ENCODE peak calls at places on chromosome 14, in ten cellular contexts. One of them, this sample, is unnamed.

GRCh38 chr14:75906680-75907280 is 75.0 kb downstream of the TGFB3 start:
- DNase-seq in nucleus accumbens: no peak
- DNase-seq in stimulated activated CD8-positive, alpha-beta memory T cell treated with anti-CD3 and anti-CD28 coated beads, Interleukin-12 subunit alpha, Interleukin-12 subunit beta, amount 100 ng/mL, for 1 hour: peak; percentile 57
- DNase-seq in LHCN-M2: peak; percentile 56
- DNase-seq in T-helper 2 cell: peak; percentile 35
- DNase-seq in cardiac muscle cell: peak; percentile 85
- DNase-seq in omental fat pad: peak; percentile 87
- DNase-seq in psoas muscle: peak; percentile 35
- DNase-seq in left ventricle myocardium inferior: no peak
- DNase-seq in substantia nigra: peak; percentile 76
- DNase-seq in this sample: peak; percentile 46

GRCh38 chr14:75176142-75176820 is at the start of gene TMED10:
- DNase-seq in nucleus accumbens: peak; percentile 75
- DNase-seq in left ventricle myocardium inferior: peak; percentile 88
- DNase-seq in substantia nigra: peak; percentile 89
- DNase-seq in psoas muscle: peak; percentile 89
- DNase-seq in omental fat pad: peak; percentile 71
- DNase-seq in T-helper 2 cell: peak; percentile 82
- DNase-seq in cardiac muscle cell: peak; percentile 95
- DNase-seq in LHCN-M2: peak; percentile 86
- DNase-seq in stimulated activated CD8-positive, alpha-beta memory T cell treated with anti-CD3 and anti-CD28 coated beads, Interleukin-12 subunit alpha, Interleukin-12 subunit beta, amount 100 ng/mL, for 1 hour: peak; percentile 87
- DNase-seq in this sample: peak; percentile 63

GRCh38 chr14:72646861-72647528 is 246.9 kb downstream of the DPF3 start:
- DNase-seq in stimulated activated CD8-positive, alpha-beta memory T cell treated with anti-CD3 and anti-CD28 coated beads, Interleukin-12 subunit alpha, Interleukin-12 subunit beta, amount 100 ng/mL, for 1 hour: no peak
- DNase-seq in T-helper 2 cell: no peak
- DNase-seq in omental fat pad: no peak
- DNase-seq in substantia nigra: no peak
- DNase-seq in nucleus accumbens: no peak
- DNase-seq in left ventricle myocardium inferior: no peak
- DNase-seq in LHCN-M2: no peak
- DNase-seq in cardiac muscle cell: no peak
- DNase-seq in psoas muscle: no peak
- DNase-seq in this sample: no peak

GRCh38 chr14:61330511-61330910 is 9.1 kb downstream of the PRKCH start:
- DNase-seq in T-helper 2 cell: no peak
- DNase-seq in omental fat pad: no peak
- DNase-seq in stimulated activated CD8-positive, alpha-beta memory T cell treated with anti-CD3 and anti-CD28 coated beads, Interleukin-12 subunit alpha, Interleukin-12 subunit beta, amount 100 ng/mL, for 1 hour: no peak
- DNase-seq in LHCN-M2: no peak
- DNase-seq in left ventricle myocardium inferior: no peak
- DNase-seq in nucleus accumbens: no peak
- DNase-seq in cardiac muscle cell: no peak
- DNase-seq in substantia nigra: no peak
- DNase-seq in psoas muscle: no peak
- DNase-seq in this sample: no peak

GRCh38 chr14:100883789-100884101 is 19.8 kb downstream of the RTL1 start:
- DNase-seq in stimulated activated CD8-positive, alpha-beta memory T cell treated with anti-CD3 and anti-CD28 coated beads, Interleukin-12 subunit alpha, Interleukin-12 subunit beta, amount 100 ng/mL, for 1 hour: no peak
- DNase-seq in psoas muscle: no peak
- DNase-seq in nucleus accumbens: no peak
- DNase-seq in cardiac muscle cell: no peak
- DNase-seq in omental fat pad: no peak
- DNase-seq in T-helper 2 cell: no peak
- DNase-seq in left ventricle myocardium inferior: no peak
- DNase-seq in substantia nigra: no peak
- DNase-seq in LHCN-M2: no peak
- DNase-seq in this sample: no peak

GRCh38 chr14:91945776-91946305 is 1.7 kb downstream of the FBLN5 start:
- DNase-seq in T-helper 2 cell: no peak
- DNase-seq in substantia nigra: no peak
- DNase-seq in LHCN-M2: no peak
- DNase-seq in psoas muscle: no peak
- DNase-seq in nucleus accumbens: no peak
- DNase-seq in omental fat pad: no peak
- DNase-seq in cardiac muscle cell: no peak
- DNase-seq in stimulated activated CD8-positive, alpha-beta memory T cell treated with anti-CD3 and anti-CD28 coated beads, Interleukin-12 subunit alpha, Interleukin-12 subunit beta, amount 100 ng/mL, for 1 hour: no peak
- DNase-seq in left ventricle myocardium inferior: no peak
- DNase-seq in this sample: no peak

GRCh38 chr14:89702151-89702936 is 252.2 kb downstream of the EFCAB11 start:
- DNase-seq in LHCN-M2: peak; percentile 13
- DNase-seq in left ventricle myocardium inferior: peak; percentile 54
- DNase-seq in omental fat pad: no peak
- DNase-seq in stimulated activated CD8-positive, alpha-beta memory T cell treated with anti-CD3 and anti-CD28 coated beads, Interleukin-12 subunit alpha, Interleukin-12 subunit beta, amount 100 ng/mL, for 1 hour: no peak
- DNase-seq in nucleus accumbens: no peak
- DNase-seq in T-helper 2 cell: no peak
- DNase-seq in cardiac muscle cell: peak; percentile 4
- DNase-seq in psoas muscle: peak; percentile 36
- DNase-seq in substantia nigra: peak; percentile 22
- DNase-seq in this sample: no peak

GRCh38 chr14:47948981-47949380 is 273.6 kb upstream of the MDGA2 start:
- DNase-seq in substantia nigra: no peak
- DNase-seq in stimulated activated CD8-positive, alpha-beta memory T cell treated with anti-CD3 and anti-CD28 coated beads, Interleukin-12 subunit alpha, Interleukin-12 subunit beta, amount 100 ng/mL, for 1 hour: no peak
- DNase-seq in psoas muscle: no peak
- DNase-seq in nucleus accumbens: no peak
- DNase-seq in LHCN-M2: no peak
- DNase-seq in omental fat pad: no peak
- DNase-seq in T-helper 2 cell: no peak
- DNase-seq in left ventricle myocardium inferior: no peak
- DNase-seq in cardiac muscle cell: no peak
- DNase-seq in this sample: no peak

GRCh38 chr14:68141531-68142088 is 322.0 kb downstream of the RAD51B start:
- DNase-seq in omental fat pad: no peak
- DNase-seq in psoas muscle: no peak
- DNase-seq in T-helper 2 cell: no peak
- DNase-seq in cardiac muscle cell: no peak
- DNase-seq in LHCN-M2: peak; percentile 69
- DNase-seq in substantia nigra: no peak
- DNase-seq in left ventricle myocardium inferior: no peak
- DNase-seq in nucleus accumbens: no peak
- DNase-seq in stimulated activated CD8-positive, alpha-beta memory T cell treated with anti-CD3 and anti-CD28 coated beads, Interleukin-12 subunit alpha, Interleukin-12 subunit beta, amount 100 ng/mL, for 1 hour: no peak
- DNase-seq in this sample: peak; percentile 62

GRCh38 chr14:74658535-74659130 is 46.6 kb upstream of the LTBP2 start:
- DNase-seq in psoas muscle: no peak
- DNase-seq in stimulated activated CD8-positive, alpha-beta memory T cell treated with anti-CD3 and anti-CD28 coated beads, Interleukin-12 subunit alpha, Interleukin-12 subunit beta, amount 100 ng/mL, for 1 hour: no peak
- DNase-seq in cardiac muscle cell: no peak
- DNase-seq in LHCN-M2: peak; percentile 67
- DNase-seq in left ventricle myocardium inferior: no peak
- DNase-seq in T-helper 2 cell: no peak
- DNase-seq in omental fat pad: no peak
- DNase-seq in nucleus accumbens: no peak
- DNase-seq in substantia nigra: no peak
- DNase-seq in this sample: no peak

GRCh38 chr14:69270795-69271708 is 11.1 kb downstream of the GALNT16 start:
- DNase-seq in substantia nigra: no peak
- DNase-seq in T-helper 2 cell: no peak
- DNase-seq in psoas muscle: no peak
- DNase-seq in nucleus accumbens: no peak
- DNase-seq in stimulated activated CD8-positive, alpha-beta memory T cell treated with anti-CD3 and anti-CD28 coated beads, Interleukin-12 subunit alpha, Interleukin-12 subunit beta, amount 100 ng/mL, for 1 hour: no peak
- DNase-seq in omental fat pad: no peak
- DNase-seq in left ventricle myocardium inferior: peak; percentile 37
- DNase-seq in LHCN-M2: peak; percentile 75
- DNase-seq in cardiac muscle cell: no peak
- DNase-seq in this sample: no peak

GRCh38 chr14:34465069-34465859 is 3.2 kb upstream of the SPTSSA start:
- DNase-seq in stimulated activated CD8-positive, alpha-beta memory T cell treated with anti-CD3 and anti-CD28 coated beads, Interleukin-12 subunit alpha, Interleukin-12 subunit beta, amount 100 ng/mL, for 1 hour: no peak
- DNase-seq in T-helper 2 cell: no peak
- DNase-seq in omental fat pad: no peak
- DNase-seq in left ventricle myocardium inferior: no peak
- DNase-seq in nucleus accumbens: no peak
- DNase-seq in cardiac muscle cell: no peak
- DNase-seq in LHCN-M2: peak; percentile 61
- DNase-seq in psoas muscle: no peak
- DNase-seq in substantia nigra: no peak
- DNase-seq in this sample: no peak

GRCh38 chr14:100299238-100299560 is 7.0 kb downstream of the SLC25A29 start:
- DNase-seq in cardiac muscle cell: no peak
- DNase-seq in nucleus accumbens: no peak
- DNase-seq in T-helper 2 cell: no peak
- DNase-seq in stimulated activated CD8-positive, alpha-beta memory T cell treated with anti-CD3 and anti-CD28 coated beads, Interleukin-12 subunit alpha, Interleukin-12 subunit beta, amount 100 ng/mL, for 1 hour: no peak
- DNase-seq in LHCN-M2: no peak
- DNase-seq in omental fat pad: no peak
- DNase-seq in left ventricle myocardium inferior: peak; percentile 8
- DNase-seq in psoas muscle: no peak
- DNase-seq in substantia nigra: no peak
- DNase-seq in this sample: no peak

GRCh38 chr14:93100098-93100497 is 15.6 kb downstream of the ITPK1 start:
- DNase-seq in omental fat pad: no peak
- DNase-seq in substantia nigra: no peak
- DNase-seq in T-helper 2 cell: no peak
- DNase-seq in psoas muscle: no peak
- DNase-seq in stimulated activated CD8-positive, alpha-beta memory T cell treated with anti-CD3 and anti-CD28 coated beads, Interleukin-12 subunit alpha, Interleukin-12 subunit beta, amount 100 ng/mL, for 1 hour: no peak
- DNase-seq in cardiac muscle cell: no peak
- DNase-seq in LHCN-M2: no peak
- DNase-seq in left ventricle myocardium inferior: no peak
- DNase-seq in nucleus accumbens: no peak
- DNase-seq in this sample: no peak

GRCh38 chr14:55309761-55310365 is 38.6 kb downstream of the FBXO34 start:
- DNase-seq in psoas muscle: no peak
- DNase-seq in left ventricle myocardium inferior: no peak
- DNase-seq in omental fat pad: no peak
- DNase-seq in LHCN-M2: no peak
- DNase-seq in cardiac muscle cell: no peak
- DNase-seq in T-helper 2 cell: no peak
- DNase-seq in nucleus accumbens: no peak
- DNase-seq in substantia nigra: no peak
- DNase-seq in stimulated activated CD8-positive, alpha-beta memory T cell treated with anti-CD3 and anti-CD28 coated beads, Interleukin-12 subunit alpha, Interleukin-12 subunit beta, amount 100 ng/mL, for 1 hour: no peak
- DNase-seq in this sample: no peak

GRCh38 chr14:95530461-95531170 is 4.2 kb upstream of the GLRX5 start:
- DNase-seq in substantia nigra: no peak
- DNase-seq in omental fat pad: no peak
- DNase-seq in T-helper 2 cell: no peak
- DNase-seq in psoas muscle: no peak
- DNase-seq in stimulated activated CD8-positive, alpha-beta memory T cell treated with anti-CD3 and anti-CD28 coated beads, Interleukin-12 subunit alpha, Interleukin-12 subunit beta, amount 100 ng/mL, for 1 hour: no peak
- DNase-seq in cardiac muscle cell: no peak
- DNase-seq in LHCN-M2: no peak
- DNase-seq in left ventricle myocardium inferior: no peak
- DNase-seq in nucleus accumbens: no peak
- DNase-seq in this sample: no peak

GRCh38 chr14:79483472-79483871 is 727.8 kb downstream of the DIO2 start:
- DNase-seq in omental fat pad: no peak
- DNase-seq in stimulated activated CD8-positive, alpha-beta memory T cell treated with anti-CD3 and anti-CD28 coated beads, Interleukin-12 subunit alpha, Interleukin-12 subunit beta, amount 100 ng/mL, for 1 hour: no peak
- DNase-seq in LHCN-M2: peak; percentile 69
- DNase-seq in T-helper 2 cell: no peak
- DNase-seq in nucleus accumbens: no peak
- DNase-seq in substantia nigra: no peak
- DNase-seq in left ventricle myocardium inferior: no peak
- DNase-seq in cardiac muscle cell: no peak
- DNase-seq in psoas muscle: no peak
- DNase-seq in this sample: no peak

GRCh38 chr14:103546651-103547454 is 15.6 kb downstream of the BAG5 start:
- DNase-seq in psoas muscle: peak; percentile 79
- DNase-seq in omental fat pad: no peak
- DNase-seq in nucleus accumbens: peak; percentile 41
- DNase-seq in T-helper 2 cell: peak; percentile 69
- DNase-seq in LHCN-M2: peak; percentile 48
- DNase-seq in cardiac muscle cell: peak; percentile 69
- DNase-seq in left ventricle myocardium inferior: peak; percentile 72
- DNase-seq in substantia nigra: peak; percentile 83
- DNase-seq in stimulated activated CD8-positive, alpha-beta memory T cell treated with anti-CD3 and anti-CD28 coated beads, Interleukin-12 subunit alpha, Interleukin-12 subunit beta, amount 100 ng/mL, for 1 hour: peak; percentile 66
- DNase-seq in this sample: no peak

GRCh38 chr14:63725786-63726185 is 2.1 kb downstream of the SGPP1 start:
- DNase-seq in omental fat pad: no peak
- DNase-seq in stimulated activated CD8-positive, alpha-beta memory T cell treated with anti-CD3 and anti-CD28 coated beads, Interleukin-12 subunit alpha, Interleukin-12 subunit beta, amount 100 ng/mL, for 1 hour: no peak
- DNase-seq in T-helper 2 cell: no peak
- DNase-seq in cardiac muscle cell: no peak
- DNase-seq in psoas muscle: no peak
- DNase-seq in LHCN-M2: no peak
- DNase-seq in left ventricle myocardium inferior: no peak
- DNase-seq in substantia nigra: no peak
- DNase-seq in nucleus accumbens: no peak
- DNase-seq in this sample: no peak

GRCh38 chr14:51201890-51202289 is 38.2 kb upstream of the TMX1 start:
- DNase-seq in T-helper 2 cell: no peak
- DNase-seq in left ventricle myocardium inferior: no peak
- DNase-seq in cardiac muscle cell: no peak
- DNase-seq in LHCN-M2: no peak
- DNase-seq in psoas muscle: no peak
- DNase-seq in omental fat pad: no peak
- DNase-seq in nucleus accumbens: no peak
- DNase-seq in stimulated activated CD8-positive, alpha-beta memory T cell treated with anti-CD3 and anti-CD28 coated beads, Interleukin-12 subunit alpha, Interleukin-12 subunit beta, amount 100 ng/mL, for 1 hour: no peak
- DNase-seq in substantia nigra: no peak
- DNase-seq in this sample: no peak

GRCh38 chr14:75905505-75905904 is 76.3 kb downstream of the TGFB3 start:
- DNase-seq in stimulated activated CD8-positive, alpha-beta memory T cell treated with anti-CD3 and anti-CD28 coated beads, Interleukin-12 subunit alpha, Interleukin-12 subunit beta, amount 100 ng/mL, for 1 hour: no peak
- DNase-seq in T-helper 2 cell: no peak
- DNase-seq in LHCN-M2: peak; percentile 25
- DNase-seq in omental fat pad: no peak
- DNase-seq in nucleus accumbens: no peak
- DNase-seq in substantia nigra: peak; percentile 15
- DNase-seq in cardiac muscle cell: peak; percentile 72
- DNase-seq in left ventricle myocardium inferior: peak; percentile 53
- DNase-seq in psoas muscle: peak; percentile 41
- DNase-seq in this sample: no peak

GRCh38 chr14:55523321-55523720 is 56.7 kb upstream of the KTN1 start:
- DNase-seq in left ventricle myocardium inferior: no peak
- DNase-seq in substantia nigra: no peak
- DNase-seq in psoas muscle: no peak
- DNase-seq in T-helper 2 cell: no peak
- DNase-seq in stimulated activated CD8-positive, alpha-beta memory T cell treated with anti-CD3 and anti-CD28 coated beads, Interleukin-12 subunit alpha, Interleukin-12 subunit beta, amount 100 ng/mL, for 1 hour: no peak
- DNase-seq in omental fat pad: no peak
- DNase-seq in LHCN-M2: no peak
- DNase-seq in nucleus accumbens: no peak
- DNase-seq in cardiac muscle cell: no peak
- DNase-seq in this sample: no peak

GRCh38 chr14:75605916-75606315 is 27.5 kb downstream of the FLVCR2 start:
- DNase-seq in left ventricle myocardium inferior: no peak
- DNase-seq in substantia nigra: no peak
- DNase-seq in T-helper 2 cell: no peak
- DNase-seq in LHCN-M2: no peak
- DNase-seq in psoas muscle: no peak
- DNase-seq in cardiac muscle cell: no peak
- DNase-seq in stimulated activated CD8-positive, alpha-beta memory T cell treated with anti-CD3 and anti-CD28 coated beads, Interleukin-12 subunit alpha, Interleukin-12 subunit beta, amount 100 ng/mL, for 1 hour: no peak
- DNase-seq in omental fat pad: no peak
- DNase-seq in nucleus accumbens: no peak
- DNase-seq in this sample: no peak

GRCh38 chr14:23449314-23449713 is 13.9 kb upstream of the MYH7 start:
- DNase-seq in substantia nigra: no peak
- DNase-seq in nucleus accumbens: no peak
- DNase-seq in T-helper 2 cell: no peak
- DNase-seq in left ventricle myocardium inferior: no peak
- DNase-seq in LHCN-M2: no peak
- DNase-seq in psoas muscle: no peak
- DNase-seq in stimulated activated CD8-positive, alpha-beta memory T cell treated with anti-CD3 and anti-CD28 coated beads, Interleukin-12 subunit alpha, Interleukin-12 subunit beta, amount 100 ng/mL, for 1 hour: no peak
- DNase-seq in omental fat pad: no peak
- DNase-seq in cardiac muscle cell: no peak
- DNase-seq in this sample: no peak

GRCh38 chr14:22848391-22849164 is 12.2 kb downstream of the MMP14 start:
- DNase-seq in nucleus accumbens: no peak
- DNase-seq in omental fat pad: no peak
- DNase-seq in substantia nigra: peak; percentile 3
- DNase-seq in psoas muscle: peak; percentile 85
- DNase-seq in cardiac muscle cell: no peak
- DNase-seq in left ventricle myocardium inferior: peak; percentile 66
- DNase-seq in LHCN-M2: peak; percentile 90
- DNase-seq in T-helper 2 cell: no peak
- DNase-seq in stimulated activated CD8-positive, alpha-beta memory T cell treated with anti-CD3 and anti-CD28 coated beads, Interleukin-12 subunit alpha, Interleukin-12 subunit beta, amount 100 ng/mL, for 1 hour: no peak
- DNase-seq in this sample: no peak

GRCh38 chr14:21749306-21749868 is 75.8 kb upstream of the OR4E1 start:
- DNase-seq in stimulated activated CD8-positive, alpha-beta memory T cell treated with anti-CD3 and anti-CD28 coated beads, Interleukin-12 subunit alpha, Interleukin-12 subunit beta, amount 100 ng/mL, for 1 hour: no peak
- DNase-seq in LHCN-M2: no peak
- DNase-seq in left ventricle myocardium inferior: no peak
- DNase-seq in omental fat pad: no peak
- DNase-seq in nucleus accumbens: no peak
- DNase-seq in substantia nigra: no peak
- DNase-seq in cardiac muscle cell: no peak
- DNase-seq in psoas muscle: no peak
- DNase-seq in T-helper 2 cell: no peak
- DNase-seq in this sample: no peak

GRCh38 chr14:91830777-91831176 is 36.6 kb downstream of the TC2N start:
- DNase-seq in LHCN-M2: no peak
- DNase-seq in substantia nigra: peak; percentile 29
- DNase-seq in psoas muscle: no peak
- DNase-seq in stimulated activated CD8-positive, alpha-beta memory T cell treated with anti-CD3 and anti-CD28 coated beads, Interleukin-12 subunit alpha, Interleukin-12 subunit beta, amount 100 ng/mL, for 1 hour: no peak
- DNase-seq in T-helper 2 cell: no peak
- DNase-seq in nucleus accumbens: no peak
- DNase-seq in cardiac muscle cell: peak; percentile 13
- DNase-seq in omental fat pad: no peak
- DNase-seq in left ventricle myocardium inferior: no peak
- DNase-seq in this sample: no peak

GRCh38 chr14:101465795-101466448 is 95.4 kb upstream of the DIO3 start:
- DNase-seq in LHCN-M2: no peak
- DNase-seq in left ventricle myocardium inferior: no peak
- DNase-seq in stimulated activated CD8-positive, alpha-beta memory T cell treated with anti-CD3 and anti-CD28 coated beads, Interleukin-12 subunit alpha, Interleukin-12 subunit beta, amount 100 ng/mL, for 1 hour: no peak
- DNase-seq in nucleus accumbens: no peak
- DNase-seq in substantia nigra: no peak
- DNase-seq in omental fat pad: peak; percentile 3
- DNase-seq in T-helper 2 cell: no peak
- DNase-seq in cardiac muscle cell: no peak
- DNase-seq in psoas muscle: no peak
- DNase-seq in this sample: no peak

This sample was measured in SW 1271.